ENCODE peak calls at places on chromosome 12, in seven cellular contexts. D is stimulated activated naive CD8-positive, alpha-beta T cell treated with anti-CD3 and anti-CD28 coated beads, Interleukin-15, amount 100 ng/mL, for 72 hours; B is ACHN; Y is left ventricle myocardium inferior; L is dorsolateral prefrontal cortex; I is GF-D8; G is fibroblast of lung. F is an unnamed sample.

GRCh38 chr12:48078901-48079300 is 27.0 kb downstream of the SENP1 start:
- DNase-seq in G (peak), L (no peak), D (no peak), B (no peak), Y (no peak), I (peak), F (no peak)

GRCh38 chr12:104578453-104578852 is 121.7 kb downstream of the CHST11 start:
- DNase-seq in G (peak), B (peak), I (no peak), D (no peak), Y (no peak), L (no peak), F (no peak)

GRCh38 chr12:108875280-108875679 is 4.6 kb upstream of the DAO start:
- DNase-seq in I (no peak), L (no peak), D (no peak), G (no peak), Y (no peak), B (no peak), F (no peak)

GRCh38 chr12:70692681-70693288 is 55.6 kb upstream of the PTPRB start:
- DNase-seq in G (peak), Y (no peak), I (no peak), B (peak), L (no peak), D (no peak), F (no peak)

GRCh38 chr12:21566907-21567355 is 37.7 kb downstream of the GYS2 start:
- DNase-seq in I (no peak), G (no peak), B (no peak), Y (no peak), L (no peak), D (no peak), F (no peak)

GRCh38 chr12:65162609-65163008 is 6.8 kb upstream of the LEMD3 start:
- DNase-seq in Y (no peak), I (no peak), L (no peak), B (no peak), G (no peak), D (no peak), F (no peak)

GRCh38 chr12:18998343-18999270 is 130.9 kb upstream of the PLEKHA5 start:
- DNase-seq in D (no peak), G (peak), L (no peak), Y (no peak), B (no peak), I (no peak), F (no peak)

GRCh38 chr12:48266826-48267225 is 63.7 kb upstream of the OR10AD1 start:
- DNase-seq in Y (no peak), L (no peak), D (no peak), G (no peak), I (no peak), B (no peak), F (no peak)

GRCh38 chr12:124334266-124334665 is 39.4 kb downstream of the RFLNA start:
- DNase-seq in L (no peak), B (no peak), I (no peak), G (no peak), Y (no peak), D (no peak), F (no peak)

GRCh38 chr12:53221203-53222076 is 10.6 kb downstream of the RARG start:
- DNase-seq in Y (peak), I (no peak), G (peak), B (peak), D (peak), L (no peak), F (peak)

GRCh38 chr12:130971871-130972588 is 18.3 kb downstream of the ADGRD1 start:
- DNase-seq in Y (no peak), B (no peak), D (no peak), L (no peak), I (no peak), G (peak), F (no peak)

GRCh38 chr12:119645535-119646059 is 22.3 kb upstream of the PRKAB1 start:
- DNase-seq in I (no peak), Y (no peak), G (no peak), D (no peak), L (no peak), B (no peak), F (no peak)

GRCh38 chr12:12722351-12723146 is 5.4 kb downstream of the CDKN1B start:
- DNase-seq in D (no peak), Y (no peak), B (peak), G (peak), L (no peak), I (no peak), F (no peak)

F was measured in endothelial cell.